ENCODE peak calls at places on chromosomes 4 and X, in four cellular contexts. G is NCI-H1092; B is T-cell; J is stimulated activated CD8-positive, alpha-beta memory T cell treated with anti-CD3 and anti-CD28 coated beads, Interleukin-7, amount 100 ng/mL, for 1 hour. E is an unnamed sample.

GRCh38 chr4:38166082-38166481 is 205.9 kb downstream of the PTTG2 start:
- DNase-seq in G (no peak), B (no peak), J (no peak), E (no peak)

GRCh38 chrX:17028381-17028780 is 81.9 kb downstream of the REPS2 start:
- DNase-seq in G (no peak), B (no peak), J (no peak), E (no peak)

GRCh38 chrX:71131510-71131909 is 13.1 kb downstream of the MED12 start:
- DNase-seq in G (no peak), B (no peak), J (no peak), E (no peak)

GRCh38 chrX:116306218-116306617 is 130.2 kb upstream of the SLC6A14 start:
- DNase-seq in G (no peak), B (no peak), J (no peak), E (no peak)

GRCh38 chrX:12237131-12237530 is 98.9 kb downstream of the FRMPD4 start:
- DNase-seq in G (no peak), B (no peak), J (no peak), E (no peak)

GRCh38 chrX:80812176-80812575 is 2.5 kb upstream of the BRWD3 start:
- DNase-seq in G (no peak), B (peak), J (no peak), E (no peak)

GRCh38 chr4:99074816-99075215 is 13.8 kb downstream of the ADH5 start:
- DNase-seq in G (no peak), B (no peak), J (no peak), E (no peak)

GRCh38 chrX:8673211-8673610 is 58.7 kb downstream of the ANOS1 start:
- DNase-seq in G (no peak), B (no peak), J (no peak), E (no peak)

GRCh38 chrX:40845331-40845911 is 110.1 kb upstream of the MED14 start:
- DNase-seq in G (no peak), B (no peak), J (no peak), E (no peak)

GRCh38 chr4:113040793-113041192 is 8.7 kb upstream of the ANK2 start:
- DNase-seq in G (no peak), B (no peak), J (no peak), E (no peak)

GRCh38 chrX:3713225-3713936 is at the start of gene PRKX:
- DNase-seq in G (peak), B (peak), J (peak), E (no peak)

GRCh38 chr4:123587983-123588494 is 191.4 kb downstream of the SPRY1 start:
- DNase-seq in G (no peak), B (no peak), J (no peak), E (no peak)

GRCh38 chr4:675980-676870 is 1.9 kb downstream of the MYL5 start:
- DNase-seq in G (no peak), B (no peak), J (no peak), E (no peak)

GRCh38 chrX:153410888-153411254 is 401 bp upstream of the ZFP92 start:
- DNase-seq in G (no peak), B (no peak), J (no peak), E (no peak)

GRCh38 chrX:71637848-71638247 is 19.5 kb upstream of the CXCR3 start:
- DNase-seq in G (no peak), B (no peak), J (no peak), E (no peak)